ENCODE peak calls at places on chromosomes 4 and X, in ten cellular contexts. P is MCF 10A; X is activated CD4-positive, alpha-beta memory T cell treated with anti-CD3 and anti-CD28 coated beads for 36 hours; H is left lung; D is neural crest cell; L is stimulated activated CD4-positive, alpha-beta T cell treated with anti-CD3 and anti-CD28 coated beads, Interleukin-2, amount 100 ng/mL, for 48 hours; B is mammary epithelial cell; J is AG10803; C is HCEC 1CT; A is iPS-NIHi11. O is an unnamed sample.

GRCh38 chr4:109395694-109396093 is 37.9 kb upstream of the SEC24B start:
- DNase-seq in H (no peak), X (no peak), D (no peak), J (no peak), A (no peak), B (no peak), L (no peak), C (no peak), P (no peak), O (no peak)

GRCh38 chr4:139243448-139244365 is 36.3 kb downstream of the MGARP start:
- DNase-seq in X (no peak), L (no peak), P (peak), A (no peak), J (peak), D (no peak), H (no peak), C (peak), B (peak), O (peak)

GRCh38 chr4:8108261-8108660 is 50.4 kb downstream of the ABLIM2 start:
- DNase-seq in H (peak), C (no peak), B (no peak), J (no peak), D (no peak), A (no peak), P (no peak), L (no peak), X (no peak), O (no peak)

GRCh38 chrX:149881081-149881711 is at the start of gene MAGEA8:
- DNase-seq in B (no peak), L (peak), X (peak), P (no peak), D (no peak), C (no peak), A (peak), H (no peak), J (no peak), O (no peak)

GRCh38 chr4:169404959-169405358 is 134.2 kb upstream of the SH3RF1 start:
- DNase-seq in D (no peak), C (no peak), A (peak), P (peak), H (no peak), B (peak), J (peak), X (no peak), L (no peak), O (peak)

GRCh38 chr4:103719320-103720204 is at the start of gene TACR3:
- DNase-seq in P (no peak), H (peak), L (no peak), C (no peak), D (peak), J (no peak), X (no peak), B (no peak), A (peak), O (peak)

GRCh38 chrX:3815896-3816664 is 102.6 kb upstream of the PRKX start:
- DNase-seq in C (peak), P (peak), A (peak), X (peak), L (peak), H (peak), B (peak), J (peak), D (peak), O (peak)

GRCh38 chrX:22395372-22395771 is 122.7 kb downstream of the CBLL2 start:
- DNase-seq in B (peak), P (peak), D (no peak), J (no peak), X (no peak), C (peak), A (no peak), H (no peak), L (no peak), O (peak)

GRCh38 chrX:131747173-131747572 is 203.3 kb downstream of the OR13H1 start:
- DNase-seq in X (no peak), B (peak), C (no peak), A (no peak), D (no peak), L (no peak), J (no peak), P (peak), H (no peak), O (peak)

GRCh38 chr4:128596844-128597243 is 212.7 kb upstream of the JADE1 start:
- DNase-seq in D (no peak), C (no peak), A (no peak), B (no peak), X (no peak), L (no peak), H (no peak), J (no peak), P (no peak), O (no peak)

GRCh38 chr4:81627617-81628016 is 155.9 kb upstream of the RASGEF1B start:
- DNase-seq in P (no peak), X (no peak), B (no peak), A (peak), C (no peak), L (no peak), D (no peak), H (no peak), J (no peak), O (no peak)

GRCh38 chr4:24768604-24769003 is 26.8 kb upstream of the SOD3 start:
- DNase-seq in C (no peak), P (no peak), B (no peak), A (no peak), H (no peak), J (no peak), L (no peak), D (no peak), X (no peak), O (no peak)

GRCh38 chr4:10958226-10958856 is 273.8 kb upstream of the CLNK start:
- DNase-seq in L (no peak), P (no peak), X (no peak), C (no peak), B (no peak), D (no peak), J (no peak), H (no peak), A (peak), O (no peak)

O was measured in fibroblast of mammary gland.